ENCODE peak calls at places on chromosomes 13 and 19, in four cellular contexts. S is sigmoid colon, V is endothelial cell, Q is hepatocyte. P is an unnamed sample.

GRCh38 chr19:6108721-6109633 is 1.3 kb downstream of the RFX2 start:
- DNase-seq in S (peak), V (peak), Q (peak), P (peak)

GRCh38 chr13:60335531-60335930 is 61.5 kb upstream of the TDRD3 start:
- DNase-seq in S (no peak), V (no peak), Q (no peak), P (peak)

GRCh38 chr19:30649149-30649548 is 277.0 kb downstream of the ZNF536 start:
- DNase-seq in S (no peak), V (no peak), Q (no peak), P (no peak)

GRCh38 chr19:40217027-40217810 is 965 bp downstream of the TTC9B start:
- DNase-seq in S (no peak), V (peak), Q (peak), P (no peak)

GRCh38 chr13:113273856-113274590 is 23.0 kb upstream of the LAMP1 start:
- DNase-seq in S (peak), V (no peak), Q (peak), P (peak)

GRCh38 chr13:32804673-32805260 is 211.5 kb upstream of the KL start:
- DNase-seq in S (no peak), V (no peak), Q (no peak), P (peak)

GRCh38 chr19:927707-928401 is 2.0 kb downstream of the ARID3A start:
- DNase-seq in S (no peak), V (no peak), Q (peak), P (no peak)

GRCh38 chr13:80039000-80039399 is 301.9 kb downstream of the SPRY2 start:
- DNase-seq in S (no peak), V (no peak), Q (no peak), P (no peak)

GRCh38 chr13:46542833-46543232 is 10.1 kb upstream of the LRCH1 start:
- DNase-seq in S (no peak), V (no peak), Q (no peak), P (no peak)

GRCh38 chr19:17296976-17297375 is 6.2 kb downstream of the ABHD8 start:
- DNase-seq in S (no peak), V (no peak), Q (no peak), P (no peak)

GRCh38 chr13:90445179-90445578 is 902.3 kb upstream of the MIR17HG start:
- DNase-seq in S (no peak), V (no peak), Q (peak), P (peak)

GRCh38 chr19:3034845-3035541 is 5.9 kb upstream of the TLE2 start:
- DNase-seq in S (peak), V (no peak), Q (peak), P (peak)

GRCh38 chr19:30344446-30345425 is 27.4 kb upstream of the ZNF536 start:
- DNase-seq in S (no peak), V (no peak), Q (no peak), P (no peak)

GRCh38 chr13:100234006-100234405 is 145.1 kb downstream of the PCCA start:
- DNase-seq in S (no peak), V (no peak), Q (no peak), P (no peak)

GRCh38 chr13:78660130-78660857 is 1.3 kb upstream of the OBI1 start:
- DNase-seq in S (no peak), V (peak), Q (no peak), P (peak)

GRCh38 chr13:109787135-109787954 is 962 bp upstream of the IRS2 start:
- DNase-seq in S (peak), V (peak), Q (peak), P (no peak)

GRCh38 chr13:58024103-58024502 is 392.6 kb downstream of the PCDH17 start:
- DNase-seq in S (peak), V (no peak), Q (no peak), P (no peak)

GRCh38 chr13:24624363-24624762 is 55.8 kb upstream of the ATP12A start:
- DNase-seq in S (no peak), V (no peak), Q (no peak), P (no peak)

GRCh38 chr13:59835569-59835968 is 328.2 kb downstream of the DIAPH3 start:
- DNase-seq in S (no peak), V (no peak), Q (no peak), P (no peak)

GRCh38 chr19:10389863-10390262 is 9.5 kb upstream of the TYK2 start:
- DNase-seq in S (no peak), V (no peak), Q (no peak), P (no peak)
- TF ChIP-seq CTCF in S (no peak), V (no peak), Q (peak), P (peak)

GRCh38 chr13:110922506-110922905 is 7.6 kb upstream of the ANKRD10 start:
- DNase-seq in S (no peak), V (no peak), Q (no peak), P (no peak)
- TF ChIP-seq CTCF in S (no peak), V (no peak), Q (no peak), P (no peak)

DNA sequence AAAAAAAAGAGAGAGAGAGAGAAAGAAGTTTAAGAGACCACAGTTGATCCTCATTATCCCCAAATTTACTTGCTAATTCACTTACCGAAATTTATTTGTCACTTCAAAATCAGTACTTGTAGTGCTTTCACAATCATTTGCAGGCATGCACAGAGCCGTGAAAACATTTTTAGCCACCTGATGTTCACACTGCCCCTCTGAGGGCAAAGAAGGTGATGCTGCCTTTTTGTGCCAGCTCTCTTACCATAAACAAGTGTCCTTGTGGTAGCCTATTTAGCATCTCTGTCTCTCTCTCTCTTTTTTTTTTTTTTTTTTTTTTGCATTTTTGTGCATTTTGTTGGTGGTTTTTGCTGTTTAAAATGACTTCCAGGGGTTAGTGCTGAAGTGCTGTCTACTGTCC is 24.0 kb upstream of the CASP14 start:
- DNase-seq in S (no peak), V (no peak), Q (no peak), P (no peak)
- TF ChIP-seq CTCF in S (no peak), V (no peak), Q (no peak), P (no peak)

GRCh38 chr13:73722120-73722519 is 412.1 kb downstream of the KLF12 start:
- DNase-seq in S (no peak), V (no peak), Q (peak), P (peak)
- TF ChIP-seq CTCF in S (no peak), V (no peak), Q (peak), P (peak)

GRCh38 chr19:13606156-13606555 is 99.9 kb upstream of the CACNA1A start:
- DNase-seq in S (no peak), V (no peak), Q (no peak), P (no peak)

GRCh38 chr19:13600091-13600490 is 93.8 kb upstream of the CACNA1A start:
- DNase-seq in S (no peak), V (no peak), Q (no peak), P (no peak)

GRCh38 chr19:13600802-13601201 is 94.5 kb upstream of the CACNA1A start:
- DNase-seq in S (no peak), V (no peak), Q (no peak), P (no peak)

GRCh38 chr19:13610042-13610691 is 103.9 kb upstream of the CACNA1A start:
- DNase-seq in S (no peak), V (no peak), Q (peak), P (no peak)

GRCh38 chr19:13604902-13605586 is 98.8 kb upstream of the CACNA1A start:
- DNase-seq in S (no peak), V (no peak), Q (no peak), P (no peak)
- TF ChIP-seq CTCF in S (no peak), V (no peak), Q (no peak), P (no peak)

DNA sequence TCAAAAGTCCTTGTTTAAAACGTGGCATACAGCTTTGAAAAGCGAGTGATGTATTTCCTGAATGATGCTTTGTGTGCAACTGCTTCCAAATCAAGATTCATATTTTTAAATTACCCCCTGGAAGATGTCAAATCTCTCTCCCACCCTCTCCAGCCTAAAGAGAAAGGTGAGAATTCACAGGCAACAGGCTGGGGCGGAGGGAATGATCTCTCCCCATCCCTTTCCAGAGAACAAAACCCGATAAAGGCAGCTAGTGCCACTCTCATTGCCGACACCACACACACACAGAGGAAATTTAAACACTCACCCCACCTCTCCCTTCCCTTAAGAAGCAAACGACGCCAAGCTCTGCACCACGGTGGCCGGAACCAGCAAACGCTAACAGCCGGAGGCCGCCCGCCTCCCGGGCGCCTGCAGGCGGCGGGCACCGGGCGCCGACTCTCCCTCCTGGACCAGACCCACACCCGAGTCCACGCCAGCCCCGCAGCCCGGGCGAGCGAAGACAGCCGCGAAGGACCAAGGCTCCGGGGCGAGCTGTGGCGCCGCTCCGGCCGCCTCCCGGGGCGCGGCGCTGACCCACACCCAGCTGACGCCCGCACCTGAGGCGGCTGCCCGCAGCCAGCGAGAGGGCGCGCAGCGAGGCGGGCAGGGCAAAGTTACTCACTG is 485 bp downstream of the LNX2 start:
- DNase-seq in S (peak), V (peak), Q (no peak), P (peak)
- TF ChIP-seq CTCF in S (peak), V (no peak), Q (peak), P (peak)